ENCODE peak calls at places on chromosomes 7 and 10, in eight cellular contexts. X is stimulated activated CD4-positive, alpha-beta T cell treated with anti-CD3 and anti-CD28 coated beads, Interleukin-15, amount 100 ng/mL, for 1 hour; B is dorsolateral prefrontal cortex; V is CD8-positive, alpha-beta T cell; H is T-helper 9 cell; W is activated CD8-positive, alpha-beta memory T cell treated with anti-CD3 and anti-CD28 coated beads for 48 hours; I is NCI-H2081 treated with DMSO at 0.1 percent for 48 hours; D is SJSA1. P is an unnamed sample.

GRCh38 chr7:82264752-82265305 is 178.7 kb downstream of the CACNA2D1 start:
- DNase-seq in B (no peak), H (no peak), I (peak), V (no peak), X (no peak), W (no peak), D (no peak), P (no peak)

GRCh38 chr7:85065306-85065705 is 121.5 kb downstream of the SEMA3D start:
- DNase-seq in B (no peak), H (no peak), V (no peak), I (no peak), W (no peak), D (no peak), X (no peak), P (no peak)

GRCh38 chr10:88949051-88949450 is 3.5 kb downstream of the ACTA2 start:
- DNase-seq in I (no peak), X (no peak), V (no peak), B (no peak), D (no peak), W (no peak), H (no peak), P (no peak)

GRCh38 chr7:47452715-47453092 is 129.2 kb downstream of the TNS3 start:
- DNase-seq in H (no peak), W (no peak), X (no peak), B (no peak), D (no peak), I (no peak), V (no peak), P (no peak)

GRCh38 chr10:18224626-18225445 is 84.6 kb downstream of the CACNB2 start:
- DNase-seq in X (no peak), W (no peak), H (no peak), I (no peak), B (no peak), D (no peak), V (no peak), P (no peak)

GRCh38 chr7:107396990-107397389 is 72.9 kb upstream of the GPR22 start:
- DNase-seq in V (no peak), H (no peak), B (no peak), X (no peak), D (no peak), W (no peak), I (no peak), P (no peak)

GRCh38 chr10:53864850-53865249 is 936.2 kb downstream of the PCDH15 start:
- DNase-seq in W (no peak), D (no peak), B (no peak), X (no peak), I (no peak), H (no peak), V (no peak), P (no peak)

GRCh38 chr7:3279147-3279818 is 21.8 kb upstream of the SDK1 start:
- DNase-seq in V (no peak), W (no peak), H (no peak), B (no peak), D (no peak), I (no peak), X (no peak), P (no peak)

GRCh38 chr7:116532102-116532501 is 7.3 kb downstream of the CAV1 start:
- DNase-seq in D (no peak), X (no peak), H (no peak), B (no peak), W (no peak), V (no peak), I (no peak), P (no peak)

GRCh38 chr7:151721694-151722093 is 155.2 kb downstream of the PRKAG2 start:
- DNase-seq in B (no peak), D (no peak), H (no peak), X (no peak), V (no peak), I (no peak), W (no peak), P (no peak)

GRCh38 chr7:31948041-31948440 is 122.2 kb downstream of the PDE1C start:
- DNase-seq in I (no peak), V (no peak), X (no peak), W (no peak), D (peak), B (no peak), H (no peak), P (no peak)

GRCh38 chr10:20552382-20552781 is 344.7 kb downstream of the NEBL start:
- DNase-seq in W (no peak), H (no peak), B (no peak), V (no peak), I (no peak), D (no peak), X (no peak), P (no peak)

P was measured in dermis blood vessel endothelial cell.